ENCODE peak calls at places on chromosomes 3 and 15, in nine cellular contexts. One of them, this sample, is unnamed.

GRCh38 chr15:49610166-49610918 is 10.3 kb downstream of the FAM227B start:
- DNase-seq in MM.1S: no peak
- DNase-seq in foreskin fibroblast: no peak
- DNase-seq in heart right ventricle: no peak
- DNase-seq in esophagus squamous epithelium: no peak
- DNase-seq in GM06990: no peak
- DNase-seq in prostate gland: no peak
- DNase-seq in stomach: no peak
- DNase-seq in kidney epithelial cell: no peak
- DNase-seq in this sample: no peak

GRCh38 chr3:177150218-177150916 is 46.9 kb downstream of the TBL1XR1 start:
- DNase-seq in MM.1S: no peak
- DNase-seq in foreskin fibroblast: no peak
- DNase-seq in heart right ventricle: no peak
- DNase-seq in esophagus squamous epithelium: no peak
- DNase-seq in GM06990: no peak
- DNase-seq in prostate gland: no peak
- DNase-seq in stomach: no peak
- DNase-seq in kidney epithelial cell: no peak
- DNase-seq in this sample: no peak

GRCh38 chr3:108389361-108389760 is 93.0 kb downstream of the HHLA2 start:
- DNase-seq in MM.1S: peak; percentile 23
- DNase-seq in foreskin fibroblast: no peak
- DNase-seq in heart right ventricle: no peak
- DNase-seq in esophagus squamous epithelium: no peak
- DNase-seq in GM06990: no peak
- DNase-seq in prostate gland: no peak
- DNase-seq in stomach: no peak
- DNase-seq in kidney epithelial cell: no peak
- DNase-seq in this sample: no peak

GRCh38 chr3:32249184-32249782 is 10.8 kb downstream of the CMTM8 start:
- DNase-seq in MM.1S: no peak
- DNase-seq in foreskin fibroblast: peak; percentile 84
- DNase-seq in heart right ventricle: no peak
- DNase-seq in esophagus squamous epithelium: no peak
- DNase-seq in GM06990: no peak
- DNase-seq in prostate gland: no peak
- DNase-seq in stomach: no peak
- DNase-seq in kidney epithelial cell: peak; percentile 88
- DNase-seq in this sample: no peak

GRCh38 chr3:185537369-185537970 is 14.9 kb downstream of the LIPH start:
- DNase-seq in MM.1S: peak; percentile 89
- DNase-seq in foreskin fibroblast: peak; percentile 69
- DNase-seq in heart right ventricle: peak; percentile 23
- DNase-seq in esophagus squamous epithelium: no peak
- DNase-seq in GM06990: peak; percentile 79
- DNase-seq in prostate gland: peak; percentile 67
- DNase-seq in stomach: peak; percentile 69
- DNase-seq in kidney epithelial cell: peak; percentile 100
- DNase-seq in this sample: no peak

GRCh38 chr3:143000525-143000924 is 845 bp upstream of the U2SURP start:
- DNase-seq in MM.1S: no peak
- DNase-seq in foreskin fibroblast: peak; percentile 24
- DNase-seq in heart right ventricle: no peak
- DNase-seq in esophagus squamous epithelium: no peak
- DNase-seq in GM06990: no peak
- DNase-seq in prostate gland: no peak
- DNase-seq in stomach: no peak
- DNase-seq in kidney epithelial cell: peak; percentile 62
- DNase-seq in this sample: no peak

GRCh38 chr3:69791919-69792399 is 52.7 kb downstream of the MITF start:
- DNase-seq in MM.1S: no peak
- DNase-seq in foreskin fibroblast: peak; percentile 30
- DNase-seq in heart right ventricle: no peak
- DNase-seq in esophagus squamous epithelium: no peak
- DNase-seq in GM06990: no peak
- DNase-seq in prostate gland: no peak
- DNase-seq in stomach: no peak
- DNase-seq in kidney epithelial cell: no peak
- DNase-seq in this sample: no peak

GRCh38 chr3:158748237-158748828 is 16.1 kb upstream of the RARRES1 start:
- DNase-seq in MM.1S: no peak
- DNase-seq in foreskin fibroblast: peak; percentile 34
- DNase-seq in heart right ventricle: peak; percentile 26
- DNase-seq in esophagus squamous epithelium: no peak
- DNase-seq in GM06990: no peak
- DNase-seq in prostate gland: no peak
- DNase-seq in stomach: peak; percentile 30
- DNase-seq in kidney epithelial cell: no peak
- DNase-seq in this sample: no peak

GRCh38 chr3:45644063-45644462 is 45.1 kb upstream of the SACM1L start:
- DNase-seq in MM.1S: no peak
- DNase-seq in foreskin fibroblast: peak; percentile 79
- DNase-seq in heart right ventricle: no peak
- DNase-seq in esophagus squamous epithelium: no peak
- DNase-seq in GM06990: no peak
- DNase-seq in prostate gland: no peak
- DNase-seq in stomach: no peak
- DNase-seq in kidney epithelial cell: no peak
- DNase-seq in this sample: no peak
- H3K4me3 ChIP-seq in MM.1S: no peak overlapping the region
- H3K4me3 ChIP-seq in foreskin fibroblast: no peak overlapping the region
- H3K4me3 ChIP-seq in heart right ventricle: no peak overlapping the region
- H3K4me3 ChIP-seq in esophagus squamous epithelium: no peak overlapping the region
- H3K4me3 ChIP-seq in GM06990: no peak overlapping the region
- H3K4me3 ChIP-seq in prostate gland: no peak overlapping the region
- H3K4me3 ChIP-seq in stomach: no peak overlapping the region
- H3K4me3 ChIP-seq in kidney epithelial cell: no peak overlapping the region
- H3K4me3 ChIP-seq in this sample: no peak overlapping the region

GRCh38 chr3:22176911-22177310 is 425.9 kb upstream of the ZNF385D start:
- DNase-seq in MM.1S: no peak
- DNase-seq in foreskin fibroblast: no peak
- DNase-seq in heart right ventricle: no peak
- DNase-seq in esophagus squamous epithelium: no peak
- DNase-seq in GM06990: no peak
- DNase-seq in prostate gland: no peak
- DNase-seq in stomach: no peak
- DNase-seq in kidney epithelial cell: no peak
- DNase-seq in this sample: no peak

GRCh38 chr3:22172964-22173363 is 422.0 kb upstream of the ZNF385D start:
- DNase-seq in MM.1S: no peak
- DNase-seq in foreskin fibroblast: no peak
- DNase-seq in heart right ventricle: no peak
- DNase-seq in esophagus squamous epithelium: no peak
- DNase-seq in GM06990: no peak
- DNase-seq in prostate gland: no peak
- DNase-seq in stomach: no peak
- DNase-seq in kidney epithelial cell: no peak
- DNase-seq in this sample: no peak

GRCh38 chr3:22170370-22170769 is 419.4 kb upstream of the ZNF385D start:
- DNase-seq in MM.1S: no peak
- DNase-seq in foreskin fibroblast: no peak
- DNase-seq in heart right ventricle: no peak
- DNase-seq in esophagus squamous epithelium: no peak
- DNase-seq in GM06990: no peak
- DNase-seq in prostate gland: no peak
- DNase-seq in stomach: no peak
- DNase-seq in kidney epithelial cell: no peak
- DNase-seq in this sample: no peak

GRCh38 chr3:22175899-22176298 is 424.9 kb upstream of the ZNF385D start:
- DNase-seq in MM.1S: no peak
- DNase-seq in foreskin fibroblast: no peak
- DNase-seq in heart right ventricle: no peak
- DNase-seq in esophagus squamous epithelium: no peak
- DNase-seq in GM06990: no peak
- DNase-seq in prostate gland: no peak
- DNase-seq in stomach: no peak
- DNase-seq in kidney epithelial cell: no peak
- DNase-seq in this sample: no peak
- H3K4me3 ChIP-seq in MM.1S: no peak overlapping the region
- H3K4me3 ChIP-seq in foreskin fibroblast: no peak overlapping the region
- H3K4me3 ChIP-seq in heart right ventricle: no peak overlapping the region
- H3K4me3 ChIP-seq in esophagus squamous epithelium: no peak overlapping the region
- H3K4me3 ChIP-seq in GM06990: no peak overlapping the region
- H3K4me3 ChIP-seq in prostate gland: no peak overlapping the region
- H3K4me3 ChIP-seq in stomach: no peak overlapping the region
- H3K4me3 ChIP-seq in kidney epithelial cell: no peak overlapping the region
- H3K4me3 ChIP-seq in this sample: no peak overlapping the region

DNA sequence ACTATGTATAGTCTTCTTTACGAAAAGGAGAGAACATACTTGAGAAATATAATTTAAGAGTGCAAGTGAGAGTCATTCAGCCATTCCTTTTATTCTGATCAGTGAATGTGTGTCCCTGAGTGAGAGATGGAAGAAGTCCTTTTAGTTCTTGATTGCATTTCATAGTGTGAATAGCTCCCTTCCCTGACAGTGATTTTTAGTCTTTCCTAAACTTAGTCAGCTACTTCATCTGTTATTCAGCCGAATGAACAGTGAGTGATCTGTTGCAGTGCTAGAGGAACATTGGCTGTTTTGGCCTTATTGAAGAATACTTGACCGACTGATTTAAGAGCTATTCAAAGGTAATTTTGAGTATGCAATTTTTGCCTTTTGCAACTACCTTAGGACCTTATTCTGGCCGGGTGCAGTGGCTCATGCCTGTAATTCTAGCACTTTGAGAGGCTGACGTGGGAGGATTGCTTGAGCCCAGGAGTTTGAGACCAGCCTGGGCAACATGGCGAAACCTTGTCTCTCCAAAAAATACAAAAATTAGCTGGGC is 45.5 kb downstream of the UBE2E2 start:
- DNase-seq in MM.1S: no peak
- DNase-seq in foreskin fibroblast: no peak
- DNase-seq in heart right ventricle: no peak
- DNase-seq in esophagus squamous epithelium: no peak
- DNase-seq in GM06990: no peak
- DNase-seq in prostate gland: no peak
- DNase-seq in stomach: no peak
- DNase-seq in kidney epithelial cell: no peak
- DNase-seq in this sample: no peak
- H3K4me3 ChIP-seq in MM.1S: no peak overlapping the region
- H3K4me3 ChIP-seq in foreskin fibroblast: no peak overlapping the region
- H3K4me3 ChIP-seq in heart right ventricle: no peak overlapping the region
- H3K4me3 ChIP-seq in esophagus squamous epithelium: no peak overlapping the region
- H3K4me3 ChIP-seq in GM06990: no peak overlapping the region
- H3K4me3 ChIP-seq in prostate gland: no peak overlapping the region
- H3K4me3 ChIP-seq in stomach: no peak overlapping the region
- H3K4me3 ChIP-seq in kidney epithelial cell: no peak overlapping the region
- H3K4me3 ChIP-seq in this sample: no peak overlapping the region

GRCh38 chr3:42654331-42655201 is 1.1 kb downstream of the ZBTB47 start:
- DNase-seq in MM.1S: no peak
- DNase-seq in foreskin fibroblast: peak; percentile 62
- DNase-seq in heart right ventricle: peak; percentile 56
- DNase-seq in esophagus squamous epithelium: no peak
- DNase-seq in GM06990: no peak
- DNase-seq in prostate gland: no peak
- DNase-seq in stomach: peak; percentile 42
- DNase-seq in kidney epithelial cell: no peak
- DNase-seq in this sample: peak; percentile 96
- H3K4me3 ChIP-seq in MM.1S: peak overlapping the region; percentile 51
- H3K4me3 ChIP-seq in foreskin fibroblast: peak overlapping the region; percentile 85
- H3K4me3 ChIP-seq in heart right ventricle: peak overlapping the region; percentile 98
- H3K4me3 ChIP-seq in esophagus squamous epithelium: peak overlapping the region; percentile 86
- H3K4me3 ChIP-seq in GM06990: peak overlapping the region; percentile 61
- H3K4me3 ChIP-seq in prostate gland: peak overlapping the region; percentile 68
- H3K4me3 ChIP-seq in stomach: peak overlapping the region; percentile 82
- H3K4me3 ChIP-seq in kidney epithelial cell: peak overlapping the region; percentile 79
- H3K4me3 ChIP-seq in this sample: peak overlapping the region; percentile 69

GRCh38 chr15:77421370-77421700 is 647 bp downstream of the HMG20A start:
- DNase-seq in MM.1S: peak; percentile 51
- DNase-seq in foreskin fibroblast: no peak
- DNase-seq in heart right ventricle: no peak
- DNase-seq in esophagus squamous epithelium: no peak
- DNase-seq in GM06990: no peak
- DNase-seq in prostate gland: no peak
- DNase-seq in stomach: no peak
- DNase-seq in kidney epithelial cell: no peak
- DNase-seq in this sample: peak; percentile 33
- H3K4me3 ChIP-seq in MM.1S: peak overlapping the region; percentile 80
- H3K4me3 ChIP-seq in foreskin fibroblast: peak overlapping the region; percentile 73
- H3K4me3 ChIP-seq in heart right ventricle: peak overlapping the region; percentile 91
- H3K4me3 ChIP-seq in esophagus squamous epithelium: peak overlapping the region; percentile 92
- H3K4me3 ChIP-seq in GM06990: peak overlapping the region; percentile 93
- H3K4me3 ChIP-seq in prostate gland: peak overlapping the region; percentile 81
- H3K4me3 ChIP-seq in stomach: peak overlapping the region; percentile 77
- H3K4me3 ChIP-seq in kidney epithelial cell: peak overlapping the region; percentile 96
- H3K4me3 ChIP-seq in this sample: peak overlapping the region; percentile 78

GRCh38 chr3:73407572-73407971 is 217.2 kb downstream of the PDZRN3 start:
- DNase-seq in MM.1S: no peak
- DNase-seq in foreskin fibroblast: no peak
- DNase-seq in heart right ventricle: no peak
- DNase-seq in esophagus squamous epithelium: no peak
- DNase-seq in GM06990: no peak
- DNase-seq in prostate gland: no peak
- DNase-seq in stomach: no peak
- DNase-seq in kidney epithelial cell: no peak
- DNase-seq in this sample: no peak
- H3K4me3 ChIP-seq in MM.1S: no peak overlapping the region
- H3K4me3 ChIP-seq in foreskin fibroblast: no peak overlapping the region
- H3K4me3 ChIP-seq in heart right ventricle: no peak overlapping the region
- H3K4me3 ChIP-seq in esophagus squamous epithelium: no peak overlapping the region
- H3K4me3 ChIP-seq in GM06990: no peak overlapping the region
- H3K4me3 ChIP-seq in prostate gland: no peak overlapping the region
- H3K4me3 ChIP-seq in stomach: peak overlapping the region; percentile 29
- H3K4me3 ChIP-seq in kidney epithelial cell: no peak overlapping the region
- H3K4me3 ChIP-seq in this sample: no peak overlapping the region

DNA sequence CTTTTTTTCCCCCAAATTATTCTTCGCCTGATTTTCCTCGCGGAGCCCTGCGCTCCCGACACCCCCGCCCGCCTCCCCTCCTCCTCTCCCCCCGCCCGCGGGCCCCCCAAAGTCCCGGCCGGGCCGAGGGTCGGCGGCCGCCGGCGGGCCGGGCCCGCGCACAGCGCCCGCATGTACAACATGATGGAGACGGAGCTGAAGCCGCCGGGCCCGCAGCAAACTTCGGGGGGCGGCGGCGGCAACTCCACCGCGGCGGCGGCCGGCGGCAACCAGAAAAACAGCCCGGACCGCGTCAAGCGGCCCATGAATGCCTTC is 422 bp downstream of the SOX2 start:
- DNase-seq in MM.1S: no peak
- DNase-seq in foreskin fibroblast: no peak
- DNase-seq in heart right ventricle: no peak
- DNase-seq in esophagus squamous epithelium: no peak
- DNase-seq in GM06990: no peak
- DNase-seq in prostate gland: no peak
- DNase-seq in stomach: no peak
- DNase-seq in kidney epithelial cell: no peak
- DNase-seq in this sample: no peak
- H3K4me3 ChIP-seq in MM.1S: peak overlapping the region; percentile 89
- H3K4me3 ChIP-seq in foreskin fibroblast: peak overlapping the region; percentile 43
- H3K4me3 ChIP-seq in heart right ventricle: no peak overlapping the region
- H3K4me3 ChIP-seq in esophagus squamous epithelium: peak overlapping the region; percentile 60
- H3K4me3 ChIP-seq in GM06990: peak overlapping the region; percentile 43
- H3K4me3 ChIP-seq in prostate gland: peak overlapping the region; percentile 49
- H3K4me3 ChIP-seq in stomach: peak overlapping the region; percentile 72
- H3K4me3 ChIP-seq in kidney epithelial cell: peak overlapping the region; percentile 13
- H3K4me3 ChIP-seq in this sample: peak overlapping the region; percentile 99

DNA sequence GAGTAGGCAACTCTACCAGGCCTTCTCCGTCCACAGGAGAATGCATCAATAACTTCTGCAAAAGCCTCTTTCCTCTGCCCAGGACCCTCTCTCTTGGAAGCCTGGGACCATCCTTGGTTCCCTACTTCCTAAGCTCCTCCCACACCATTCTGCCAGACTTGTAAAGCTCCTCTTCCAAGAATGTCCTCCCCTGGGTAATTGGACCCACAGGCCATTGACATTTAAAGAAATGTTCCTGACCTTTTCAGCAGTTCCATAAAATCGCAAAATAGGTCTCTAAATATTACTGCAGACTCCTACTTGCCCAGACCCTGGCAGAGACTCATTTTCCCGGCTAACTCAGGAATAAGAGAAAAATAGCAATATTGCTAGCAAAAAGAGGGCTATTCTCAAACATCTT is 30.4 kb upstream of the HCN4 start:
- DNase-seq in MM.1S: no peak
- DNase-seq in foreskin fibroblast: no peak
- DNase-seq in heart right ventricle: no peak
- DNase-seq in esophagus squamous epithelium: no peak
- DNase-seq in GM06990: no peak
- DNase-seq in prostate gland: no peak
- DNase-seq in stomach: no peak
- DNase-seq in kidney epithelial cell: no peak
- DNase-seq in this sample: no peak
- H3K4me3 ChIP-seq in MM.1S: no peak overlapping the region
- H3K4me3 ChIP-seq in foreskin fibroblast: no peak overlapping the region
- H3K4me3 ChIP-seq in heart right ventricle: no peak overlapping the region
- H3K4me3 ChIP-seq in esophagus squamous epithelium: no peak overlapping the region
- H3K4me3 ChIP-seq in GM06990: no peak overlapping the region
- H3K4me3 ChIP-seq in prostate gland: no peak overlapping the region
- H3K4me3 ChIP-seq in stomach: no peak overlapping the region
- H3K4me3 ChIP-seq in kidney epithelial cell: no peak overlapping the region
- H3K4me3 ChIP-seq in this sample: no peak overlapping the region

This sample was measured in H7.